ENCODE peak calls at places on chromosome 20, in eight cellular contexts. D is activated CD4-positive, alpha-beta T cell treated with anti-CD3 and anti-CD28 coated beads for 24 hours; I is fibroblast of mammary gland; U is anterior cingulate cortex; K is iris pigment epithelial cell; Q is DMS79; B is NCI-H460; E is A549. Y is an unnamed sample.

GRCh38 chr20:14355791-14356190 is 18.4 kb upstream of the FLRT3 start:
- DNase-seq in K (no peak), D (no peak), U (no peak), E (no peak), B (no peak), Q (no peak), I (no peak), Y (no peak)

GRCh38 chr20:57698191-57698866 is 11.5 kb downstream of the PMEPA1 start:
- DNase-seq in D (peak), I (peak), Q (no peak), U (no peak), K (peak), B (peak), E (peak), Y (no peak)

GRCh38 chr20:24951536-24952047 is 2.5 kb downstream of the CST7 start:
- DNase-seq in U (no peak), K (no peak), I (no peak), Q (no peak), E (no peak), B (no peak), D (no peak), Y (no peak)

GRCh38 chr20:62551408-62552323 is 75.9 kb upstream of the GATA5 start:
- DNase-seq in D (no peak), E (no peak), I (no peak), Q (no peak), B (no peak), K (no peak), U (no peak), Y (no peak)

GRCh38 chr20:39049684-39050554 is 87.8 kb downstream of the DHX35 start:
- DNase-seq in E (peak), U (peak), K (peak), D (peak), I (peak), Q (no peak), B (peak), Y (peak)

GRCh38 chr20:1364106-1364505 is 28.7 kb downstream of the FKBP1A start:
- DNase-seq in E (no peak), K (no peak), D (no peak), B (no peak), I (no peak), U (no peak), Q (peak), Y (no peak)

GRCh38 chr20:37796121-37796520 is 102.3 kb downstream of the CTNNBL1 start:
- DNase-seq in Q (no peak), U (no peak), I (no peak), B (no peak), K (no peak), E (no peak), D (no peak), Y (no peak)

GRCh38 chr20:24971702-24972101 is 20.8 kb downstream of the APMAP start:
- DNase-seq in E (no peak), I (no peak), Q (no peak), K (no peak), B (no peak), D (no peak), U (no peak), Y (no peak)

GRCh38 chr20:10716855-10717254 is 43.1 kb upstream of the JAG1 start:
- DNase-seq in U (no peak), K (peak), E (peak), Q (no peak), D (no peak), I (peak), B (peak), Y (no peak)

GRCh38 chr20:58402305-58402704 is 13.3 kb downstream of the VAPB start:
- DNase-seq in I (no peak), D (no peak), B (no peak), U (no peak), Q (no peak), E (no peak), K (no peak), Y (no peak)

GRCh38 chr20:35360033-35360432 is 51.7 kb downstream of the UQCC1 start:
- DNase-seq in D (no peak), U (no peak), B (no peak), K (no peak), Q (no peak), I (no peak), E (no peak), Y (no peak)

GRCh38 chr20:50144362-50144761 is 9.2 kb downstream of the PEDS1 start:
- DNase-seq in U (no peak), Q (no peak), D (no peak), E (peak), K (peak), B (peak), I (peak), Y (no peak)

GRCh38 chr20:43034981-43035724 is 154.6 kb downstream of the PTPRT start:
- DNase-seq in D (no peak), K (no peak), E (no peak), B (no peak), I (no peak), Q (no peak), U (no peak), Y (no peak)

GRCh38 chr20:17822540-17823155 is 122.9 kb downstream of the BANF2 start:
- DNase-seq in U (no peak), B (no peak), Q (no peak), I (no peak), D (no peak), E (no peak), K (no peak), Y (no peak)

GRCh38 chr20:14860410-14860814 is 523.0 kb upstream of the FLRT3 start:
- DNase-seq in K (no peak), I (no peak), U (no peak), D (no peak), B (no peak), Q (no peak), E (peak), Y (no peak)

Y was measured in hippocampal formation.